ENCODE peak calls at places on chromosomes 5 and 9, in five cellular contexts. C is CD8-positive, alpha-beta memory T cell; L is GM12878; A is mesendoderm; G is ovary. B is an unnamed sample.

GRCh38 chr9:87250205-87250604 is 247.5 kb upstream of the DAPK1 start:
- DNase-seq in C (no peak), L (no peak), A (peak; percentile 27), G (no peak), B (no peak)

GRCh38 chr9:2676466-2676865 is 40.8 kb upstream of the KCNV2 start:
- DNase-seq in C (no peak), L (no peak), A (no peak), G (no peak), B (no peak)

GRCh38 chr9:114287001-114287762 is 35.7 kb upstream of the ORM1 start:
- DNase-seq in C (no peak), L (no peak), A (no peak), G (peak; percentile 15), B (peak; percentile 80)

GRCh38 chr9:68462004-68462775 is 78.5 kb downstream of the TMEM252 start:
- DNase-seq in C (no peak), L (no peak), A (peak; percentile 27), G (no peak), B (no peak)

GRCh38 chr9:75054373-75055001 is 26.4 kb upstream of the CARNMT1 start:
- DNase-seq in C (no peak), L (no peak), A (no peak), G (no peak), B (no peak)

GRCh38 chr5:171441246-171441791 is 21.9 kb downstream of the FGF18 start:
- DNase-seq in C (no peak), L (no peak), A (no peak), G (no peak), B (no peak)

GRCh38 chr5:97044057-97044456 is 98.4 kb downstream of the LIX1 start:
- DNase-seq in C (no peak), L (no peak), A (peak; percentile 92), G (no peak), B (peak; percentile 14)

GRCh38 chr5:150431574-150431973 is 18.0 kb downstream of the RPS14 start:
- DNase-seq in C (no peak), L (no peak), A (no peak), G (no peak), B (peak; percentile 71)

GRCh38 chr5:11407553-11408145 is 496.6 kb downstream of the CTNND2 start:
- DNase-seq in C (no peak), L (no peak), A (no peak), G (no peak), B (no peak)

GRCh38 chr5:58890265-58890664 is 307.4 kb downstream of the RAB3C start:
- DNase-seq in C (no peak), L (no peak), A (no peak), G (no peak), B (no peak)

GRCh38 chr5:58887721-58888409 is 305.0 kb downstream of the RAB3C start:
- DNase-seq in C (no peak), L (no peak), A (peak; percentile 23), G (peak; percentile 42), B (no peak)

GRCh38 chr5:58891971-58892343 is 309.1 kb downstream of the RAB3C start:
- DNase-seq in C (no peak), L (no peak), A (no peak), G (no peak), B (no peak)

GRCh38 chr5:58893551-58893950 is 310.7 kb downstream of the RAB3C start:
- DNase-seq in C (no peak), L (no peak), A (no peak), G (no peak), B (no peak)

DNA sequence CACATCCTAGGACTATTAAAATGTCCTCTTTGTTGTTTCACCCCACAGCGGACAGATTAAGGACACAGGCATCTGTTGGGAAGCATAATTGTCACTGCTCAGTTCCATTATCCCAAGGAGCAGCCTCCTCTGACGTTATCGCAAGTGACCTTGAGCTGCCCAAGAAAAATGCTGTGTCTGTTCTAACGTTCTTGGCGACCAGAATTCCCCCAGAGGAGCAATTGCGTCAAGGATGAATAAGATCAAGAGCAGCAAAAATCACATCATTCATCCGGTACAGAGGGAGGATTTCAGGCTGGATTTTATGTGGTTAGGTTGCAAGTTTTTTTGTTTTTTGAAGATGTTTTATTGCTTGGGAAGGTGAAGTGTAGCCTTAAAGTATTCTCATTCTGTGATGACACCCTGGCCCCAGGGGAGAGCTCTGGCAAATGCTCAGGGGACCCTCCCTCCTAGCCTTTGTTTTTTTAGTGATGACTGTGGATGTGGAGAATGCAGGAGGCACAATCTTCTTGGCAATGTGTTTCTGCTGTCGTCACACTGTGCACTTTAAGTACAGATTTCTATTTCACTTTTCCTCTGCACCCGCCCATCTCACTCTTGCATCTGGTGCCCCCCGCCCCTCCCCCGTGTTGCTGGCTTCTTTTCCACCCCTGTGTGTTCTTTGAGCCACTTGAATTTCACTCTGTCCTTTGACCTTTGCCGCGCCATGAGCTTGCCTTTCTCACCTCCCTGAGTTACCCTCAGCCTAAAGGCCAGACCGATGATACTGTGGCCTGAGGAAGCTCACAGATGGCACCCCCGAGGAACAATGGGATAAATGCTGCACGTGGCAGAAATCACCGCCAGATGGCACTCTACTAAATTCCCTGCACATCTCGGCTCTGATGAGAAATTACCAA is 308.4 kb downstream of the RAB3C start:
- DNase-seq in C (peak; percentile 38), L (no peak), A (peak; percentile 82), G (peak; percentile 74), B (peak; percentile 80)
- H3K27ac ChIP-seq in C (no peak overlapping the region), L (no peak overlapping the region), A (no peak overlapping the region), G (peak overlapping the region; percentile 74), B (peak overlapping the region; percentile 46)

GRCh38 chr5:144028058-144028457 is 142.4 kb downstream of the YIPF5 start:
- DNase-seq in C (no peak), L (no peak), A (no peak), G (no peak), B (no peak)
- H3K4me3 ChIP-seq in C (no peak overlapping the region), L (no peak overlapping the region), A (no peak overlapping the region), G (no peak overlapping the region), B (no peak overlapping the region)

GRCh38 chr9:33129886-33130284 is 37.3 kb downstream of the B4GALT1 start:
- DNase-seq in C (no peak), L (no peak), A (no peak), G (no peak), B (no peak)
- H3K36me3 ChIP-seq in C (peaks cover 45% of the 10 kb centered on the region), L (peaks cover 49% of the 10 kb centered on the region), A (no peaks in the 10 kb centered on the region), G (no peaks in the 10 kb centered on the region), B (peaks cover 13% of the 10 kb centered on the region)

DNA sequence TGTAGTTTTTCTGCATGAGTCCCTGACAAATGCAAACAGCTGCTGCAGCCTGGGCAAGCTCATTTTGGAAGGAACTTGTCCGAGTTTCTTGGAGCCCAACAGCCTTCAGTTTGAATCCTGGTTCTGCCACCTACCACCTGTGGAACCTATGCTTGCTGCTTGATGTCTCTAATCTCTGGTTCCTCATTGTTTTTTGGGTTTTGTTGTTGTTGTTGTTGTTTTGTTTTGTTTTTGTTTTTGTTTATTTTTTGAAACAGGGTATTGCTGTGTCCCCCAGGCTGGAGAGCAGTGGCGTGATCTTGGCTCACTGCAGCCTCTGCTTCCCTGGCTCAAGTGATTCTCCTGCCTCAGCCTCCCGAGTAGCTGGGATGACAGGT is 32.0 kb upstream of the WDR38 start:
- DNase-seq in C (no peak), L (no peak), A (no peak), G (no peak), B (no peak)
- H3K27ac ChIP-seq in C (no peak overlapping the region), L (no peak overlapping the region), A (no peak overlapping the region), G (no peak overlapping the region), B (peak overlapping the region; percentile 88)

GRCh38 chr5:139655727-139656271 is 7.7 kb downstream of the CXXC5 start:
- DNase-seq in C (no peak), L (no peak), A (no peak), G (no peak), B (no peak)
- H3K4me3 ChIP-seq in C (no peak overlapping the region), L (no peak overlapping the region), A (no peak overlapping the region), G (no peak overlapping the region), B (no peak overlapping the region)

GRCh38 chr5:177531209-177531940 is 14.6 kb upstream of the DDX41 start:
- DNase-seq in C (no peak), L (no peak), A (no peak), G (no peak), B (no peak)
- H3K36me3 ChIP-seq in C (peaks cover 33% of the 10 kb centered on the region), L (peaks cover 7% of the 10 kb centered on the region), A (peaks cover 17% of the 10 kb centered on the region), G (no peaks in the 10 kb centered on the region), B (no peaks in the 10 kb centered on the region)

B was measured in WERI-Rb-1.